ENCODE peak calls at places on chromosomes 3 and 15, in five cellular contexts. Z, H, O, S and X are unnamed samples. For H3K4me1, the result is how much of the 10 kb centered on the place peaks cover.

GRCh38 chr15:100733786-100734185 is 131.4 kb downstream of the ASB7 start:
- DNase-seq in Z (no peak), O (no peak), H (peak), S (no peak), X (no peak)

GRCh38 chr3:169237181-169237580 is 426.3 kb downstream of the MECOM start:
- DNase-seq in S (no peak), O (no peak), Z (no peak), H (no peak), X (no peak)

GRCh38 chr15:62782100-62782791 is 260.3 kb upstream of the TPM1 start:
- DNase-seq in O (peak), H (peak), S (peak), Z (peak), X (peak)

GRCh38 chr3:161599702-161600101 is 103.1 kb downstream of the OTOL1 start:
- DNase-seq in S (no peak), H (no peak), Z (no peak), O (no peak), X (no peak)

GRCh38 chr15:72195101-72195511 is 2.5 kb downstream of the GRAMD2A start:
- DNase-seq in H (peak), Z (no peak), S (no peak), O (no peak), X (no peak)

GRCh38 chr15:78978601-78979179 is 33.8 kb upstream of the CTSH start:
- DNase-seq in Z (no peak), S (no peak), O (no peak), H (no peak), X (no peak)

GRCh38 chr3:12841970-12842328 is 584 bp upstream of the RPL32 start:
- DNase-seq in Z (no peak), H (no peak), O (no peak), S (no peak), X (no peak)

GRCh38 chr3:127408022-127408683 is 120.3 kb upstream of the PRR20G start:
- DNase-seq in Z (no peak), S (no peak), H (no peak), O (no peak), X (peak)

GRCh38 chr3:8237893-8238292 is 263.7 kb upstream of the LMCD1 start:
- DNase-seq in H (no peak), O (no peak), Z (no peak), S (no peak), X (no peak)

GRCh38 chr3:136889947-136890346 is 27.9 kb downstream of the NCK1 start:
- DNase-seq in Z (no peak), H (no peak), O (no peak), S (no peak), X (no peak)

GRCh38 chr3:101677436-101678286 is 729 bp upstream of the ZBTB11 start:
- DNase-seq in O (peak), Z (no peak), H (no peak), S (no peak), X (no peak)

GRCh38 chr3:196941846-196942225 is 492 bp downstream of the NCBP2 start:
- DNase-seq in O (no peak), H (no peak), Z (peak), S (no peak), X (peak)

GRCh38 chr3:195461518-195462307 is 18.9 kb upstream of the ACAP2 start:
- DNase-seq in Z (no peak), O (no peak), H (no peak), S (no peak), X (no peak)

GRCh38 chr15:88342666-88343065 is 86.1 kb upstream of the NTRK3 start:
- DNase-seq in H (no peak), S (no peak), O (no peak), Z (no peak), X (no peak)

GRCh38 chr3:152564454-152564853 is 270.5 kb upstream of the P2RY1 start:
- DNase-seq in H (no peak), S (no peak), O (no peak), Z (no peak), X (no peak)

GRCh38 chr3:195544634-195545033 is 1.5 kb upstream of the PPP1R2 start:
- DNase-seq in Z (no peak), O (no peak), S (no peak), H (no peak), X (peak)

GRCh38 chr15:81910997-81911396 is 134.8 kb downstream of the MEX3B start:
- DNase-seq in H (no peak), S (no peak), Z (no peak), O (no peak), X (no peak)

GRCh38 chr3:11558002-11558401 is 85.7 kb downstream of the VGLL4 start:
- DNase-seq in Z (no peak), O (no peak), S (no peak), H (peak), X (peak)

GRCh38 chr15:35481992-35482391 is 64.0 kb downstream of the DPH6 start:
- DNase-seq in H (peak), O (no peak), S (peak), Z (peak), X (no peak)

GRCh38 chr3:196135693-196136639 is 54.1 kb upstream of the TFRC start:
- DNase-seq in H (peak), Z (no peak), S (no peak), O (no peak), X (no peak)

GRCh38 chr3:129424185-129424841 is 4.1 kb downstream of the EFCAB12 start:
- DNase-seq in S (no peak), O (no peak), Z (no peak), H (peak), X (no peak)

GRCh38 chr15:29127506-29128430 is 141.9 kb downstream of the NSMCE3 start:
- DNase-seq in Z (no peak), S (no peak), H (no peak), O (no peak), X (no peak)

GRCh38 chr3:37580237-37580636 is 281.4 kb upstream of the CTDSPL start:
- DNase-seq in O (no peak), H (no peak), S (no peak), Z (no peak), X (peak)

GRCh38 chr3:53346514-53346913 is 829 bp downstream of the DCP1A start:
- DNase-seq in H (no peak), O (no peak), Z (no peak), S (no peak), X (no peak)

GRCh38 chr15:45657769-45658545 is 23.1 kb downstream of the SQOR start:
- DNase-seq in S (no peak), Z (no peak), H (no peak), O (no peak), X (no peak)

GRCh38 chr3:124964432-124964831 is 29.9 kb upstream of the MUC13 start:
- DNase-seq in O (no peak), S (no peak), H (no peak), Z (no peak), X (no peak)

GRCh38 chr3:104632947-104633346 is 733.8 kb upstream of the ALCAM start:
- DNase-seq in O (no peak), S (no peak), Z (no peak), H (no peak), X (no peak)

GRCh38 chr3:158166223-158166622 is 56.3 kb downstream of the RSRC1 start:
- DNase-seq in S (no peak), O (no peak), H (no peak), Z (no peak), X (no peak)

GRCh38 chr3:152060701-152061100 is 187.3 kb downstream of the SUCNR1 start:
- DNase-seq in S (no peak), Z (no peak), H (no peak), O (no peak), X (no peak)

GRCh38 chr3:184676927-184677326 is 34.9 kb downstream of the MAGEF1 start:
- DNase-seq in S (no peak), O (no peak), H (no peak), Z (no peak), X (no peak)

GRCh38 chr3:111715911-111716523 is 120.9 kb upstream of the ZBED2 start:
- DNase-seq in H (no peak), Z (peak), S (no peak), O (no peak), X (peak)

GRCh38 chr3:149020196-149020838 is 29.0 kb downstream of the GYG1 start:
- DNase-seq in O (no peak), H (no peak), Z (no peak), S (no peak), X (no peak)

GRCh38 chr15:76546805-76547204 is 210.2 kb downstream of the ISL2 start:
- DNase-seq in Z (no peak), O (no peak), H (no peak), S (no peak), X (no peak)

GRCh38 chr3:184320099-184320445 is 5.7 kb downstream of the EIF4G1 start:
- DNase-seq in Z (peak), H (peak), S (peak), O (peak), X (peak)

GRCh38 chr3:127622772-127623576 is 6.0 kb upstream of the PODXL2 start:
- DNase-seq in S (no peak), O (no peak), H (no peak), Z (no peak), X (no peak)

GRCh38 chr3:120364821-120365220 is 15.7 kb upstream of the LRRC58 start:
- DNase-seq in Z (no peak), O (no peak), H (peak), S (no peak), X (no peak)

GRCh38 chr15:84079885-84080777 is 155.4 kb upstream of the GOLGA6L4 start:
- DNase-seq in Z (no peak), H (no peak), S (no peak), O (peak), X (peak)

GRCh38 chr15:59396660-59397059 is 24.0 kb upstream of the MYO1E start:
- DNase-seq in Z (no peak), S (no peak), H (no peak), O (no peak), X (no peak)
- TF ChIP-seq CTCF in Z (no peak), S (peak), H (no peak), O (no peak), X (no peak)

GRCh38 chr3:143122608-143123352 is 3.2 kb downstream of the CHST2 start:
- DNase-seq in Z (no peak), O (no peak), S (no peak), H (no peak), X (no peak)
- H3K4me1 ChIP-seq in Z (under half), O (under half), S (under half), H (under half), X (under half)

DNA sequence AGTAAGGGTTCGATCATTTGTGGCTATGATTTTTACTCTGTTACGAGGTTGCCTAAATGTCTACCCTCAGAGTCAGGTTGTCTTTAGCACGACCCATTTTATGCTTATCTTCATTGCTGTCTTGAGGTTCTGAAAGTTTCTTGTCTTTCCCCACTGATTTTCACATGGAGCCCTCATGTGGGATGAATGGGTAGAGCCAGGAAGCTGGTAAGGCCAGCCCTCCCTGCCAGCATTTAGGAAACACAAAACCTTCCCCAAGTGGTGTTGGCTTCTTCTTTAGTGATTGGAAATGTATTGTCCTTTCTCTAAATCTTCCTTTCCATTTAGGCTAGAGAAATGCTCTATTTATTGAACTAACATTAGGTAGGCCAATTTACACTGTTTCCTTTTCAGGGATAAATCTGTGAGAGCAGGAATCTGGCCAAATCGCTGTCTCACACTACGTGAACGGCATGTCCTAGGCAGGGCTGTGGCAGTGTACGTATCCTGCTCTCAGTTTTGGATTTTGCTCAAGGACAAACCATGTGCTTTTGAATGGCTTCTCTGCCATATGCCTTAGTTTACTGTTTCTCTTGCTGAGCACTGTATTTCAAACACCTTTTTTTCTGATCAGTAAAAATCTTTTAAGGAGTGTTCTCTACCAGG is 43.7 kb downstream of the MYZAP start:
- DNase-seq in H (no peak), S (no peak), Z (no peak), O (peak), X (peak)
- TF ChIP-seq CTCF in H (peak), S (no peak), Z (no peak), O (no peak), X (peak)

DNA sequence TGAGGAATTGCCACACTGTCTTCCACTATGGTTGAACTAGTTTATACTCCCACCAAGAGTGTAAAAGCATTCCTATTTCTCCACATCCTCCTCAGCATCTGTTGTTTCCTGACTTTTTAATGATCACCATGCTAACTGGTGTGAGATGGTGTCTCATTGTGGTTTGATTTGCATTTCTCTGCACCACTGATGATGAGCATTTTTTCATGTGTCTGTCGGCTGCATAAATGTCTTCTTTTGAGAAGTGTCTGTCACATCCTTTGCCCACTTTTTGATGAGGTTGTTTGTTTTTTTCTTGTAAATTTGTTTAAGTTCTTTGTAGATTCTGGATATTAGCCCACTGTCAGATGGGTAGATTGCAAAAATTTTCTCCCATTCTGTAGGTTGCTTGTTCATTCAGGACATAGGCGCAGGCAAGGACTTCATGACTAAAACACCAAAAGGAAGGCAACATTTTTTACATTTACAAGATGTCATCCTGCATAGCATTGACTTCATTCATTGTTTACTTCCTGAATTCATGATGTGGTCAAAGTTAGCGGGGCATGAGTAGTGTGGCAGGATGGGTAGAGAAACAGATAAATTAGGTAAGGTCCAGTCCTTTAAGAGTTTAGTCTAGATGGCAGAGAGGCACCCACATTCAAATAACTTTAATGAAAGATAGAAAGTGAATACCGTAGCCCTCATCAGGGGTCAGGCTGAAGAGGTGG is 45.1 kb upstream of the LPP start:
- DNase-seq in H (no peak), S (no peak), O (no peak), Z (no peak), X (no peak)
- H3K4me1 ChIP-seq in H (under half), S (under half), O (under half), Z (under half), X (under half)

GRCh38 chr3:58433400-58434169 is at the start of gene PDHB:
- DNase-seq in S (peak), O (peak), Z (peak), H (peak), X (peak)
- TF ChIP-seq CTCF in S (no peak), O (no peak), Z (no peak), H (no peak), X (no peak)